ENCODE peak calls at places on chromosomes 12 and 14, in six cellular contexts. I is T-helper 1 cell, L is EL, Z is nucleus accumbens, T is M059J, O is MM.1S. D is an unnamed sample.

GRCh38 chr12:57545809-57546437 is 1.1 kb downstream of the DCTN2 start:
- DNase-seq in Z (no peak), T (no peak), I (no peak), L (peak), O (no peak), D (no peak)

GRCh38 chr12:56628671-56629458 is 1.3 kb downstream of the BAZ2A start:
- DNase-seq in Z (peak), T (peak), I (peak), L (peak), O (peak), D (peak)

GRCh38 chr14:104355949-104356737 is 217.8 kb downstream of the KIF26A start:
- DNase-seq in O (no peak), Z (no peak), I (no peak), T (peak), L (no peak), D (peak)

GRCh38 chr12:124352839-124353238 is 57.9 kb downstream of the RFLNA start:
- DNase-seq in O (no peak), T (no peak), I (no peak), L (no peak), Z (no peak), D (no peak)

GRCh38 chr12:42039146-42039545 is 105.5 kb downstream of the GXYLT1 start:
- DNase-seq in T (peak), L (peak), Z (no peak), O (no peak), I (no peak), D (no peak)

GRCh38 chr14:90545966-90546751 is 149.3 kb downstream of the CALM1 start:
- DNase-seq in Z (peak), L (no peak), T (no peak), I (no peak), O (no peak), D (no peak)

GRCh38 chr14:94462763-94463572 is 10.4 kb upstream of the SERPINA11 start:
- DNase-seq in L (no peak), T (no peak), O (no peak), Z (no peak), I (no peak), D (no peak)

GRCh38 chr12:55933158-55933798 is 2.3 kb downstream of the DGKA start:
- DNase-seq in Z (no peak), L (peak), O (no peak), I (no peak), T (peak), D (no peak)

GRCh38 chr12:124379938-124380754 is 85.3 kb downstream of the RFLNA start:
- DNase-seq in T (peak), O (no peak), Z (peak), I (no peak), L (peak), D (no peak)

GRCh38 chr12:62744551-62744950 is 190.4 kb downstream of the PPM1H start:
- DNase-seq in Z (no peak), L (peak), I (no peak), T (peak), O (no peak), D (no peak)

GRCh38 chr14:72714094-72714493 is 179.8 kb downstream of the DPF3 start:
- DNase-seq in T (no peak), Z (no peak), O (no peak), I (no peak), L (no peak), D (no peak)

GRCh38 chr12:117140397-117141096 is 41.3 kb upstream of the TESC start:
- DNase-seq in Z (no peak), L (no peak), O (no peak), I (no peak), T (no peak), D (no peak)

GRCh38 chr12:107734139-107734538 is 26.8 kb downstream of the PRDM4 start:
- DNase-seq in I (no peak), Z (no peak), L (no peak), O (no peak), T (no peak), D (no peak)

GRCh38 chr12:12008232-12008850 is 62.4 kb upstream of the BCL2L14 start:
- DNase-seq in Z (no peak), T (peak), O (no peak), L (no peak), I (peak), D (no peak)

GRCh38 chr12:12608557-12608957 is 3.1 kb upstream of the CREBL2 start:
- DNase-seq in I (no peak), L (peak), Z (no peak), O (no peak), T (peak), D (no peak)

GRCh38 chr14:65637780-65638179 is 225.2 kb downstream of the FUT8 start:
- DNase-seq in L (peak), T (peak), O (no peak), Z (no peak), I (no peak), D (no peak)

GRCh38 chr12:56900583-56900982 is 33.6 kb downstream of the SDR9C7 start:
- DNase-seq in T (peak), O (no peak), Z (no peak), I (no peak), L (peak), D (no peak)

GRCh38 chr14:71322660-71323250 is 415.5 kb downstream of the PCNX1 start:
- DNase-seq in L (peak), I (no peak), T (peak), Z (no peak), O (peak), D (no peak)

GRCh38 chr14:83734431-83734830 is 1795.5 kb upstream of the FLRT2 start:
- DNase-seq in Z (no peak), T (no peak), I (no peak), L (no peak), O (no peak), D (no peak)

GRCh38 chr14:100955201-100955600 is 51.7 kb upstream of the RTL1 start:
- DNase-seq in I (no peak), Z (no peak), L (peak), O (no peak), T (peak), D (no peak)